ENCODE peak calls at places on chromosomes 16 and 17, in five cellular contexts. H, T, O, R and I are unnamed samples. For H3K4me1, the result is how much of the 10 kb centered on the place peaks cover.

GRCh38 chr16:87956771-87957279 is 5.6 kb downstream of the BANP start:
- DNase-seq in O (no peak), H (no peak), T (no peak), R (no peak), I (no peak)

GRCh38 chr16:80273635-80274538 is 266.9 kb upstream of the DYNLRB2 start:
- DNase-seq in O (no peak), R (no peak), H (no peak), T (no peak), I (no peak)

GRCh38 chr16:64370112-64370511 is 751.8 kb downstream of the CDH11 start:
- DNase-seq in R (no peak), T (no peak), H (no peak), O (no peak), I (no peak)

GRCh38 chr17:34579979-34580684 is 750 bp downstream of the TMEM132E start:
- DNase-seq in R (peak), O (no peak), T (no peak), H (no peak), I (no peak)

GRCh38 chr16:27777527-27777926 is 227.6 kb downstream of the KATNIP start:
- DNase-seq in H (no peak), T (no peak), O (no peak), R (no peak), I (no peak)

GRCh38 chr17:29045734-29046133 is 2.8 kb downstream of the PIPOX start:
- DNase-seq in O (no peak), H (no peak), T (no peak), R (no peak), I (no peak)

GRCh38 chr17:62058611-62059010 is 6.5 kb downstream of the MED13 start:
- DNase-seq in O (no peak), T (no peak), R (no peak), H (no peak), I (no peak)

GRCh38 chr17:6539871-6540270 is 16.5 kb downstream of the PITPNM3 start:
- DNase-seq in H (no peak), T (no peak), O (no peak), R (no peak), I (no peak)

GRCh38 chr17:17784599-17785264 is 52.1 kb downstream of the SREBF1 start:
- DNase-seq in O (no peak), H (peak), T (no peak), R (no peak), I (no peak)

GRCh38 chr16:9976641-9977040 is 205.6 kb downstream of the GRIN2A start:
- DNase-seq in T (no peak), H (no peak), O (no peak), R (no peak), I (no peak)

GRCh38 chr16:71311553-71312158 is 22.5 kb upstream of the CMTR2 start:
- DNase-seq in O (no peak), R (no peak), T (peak), H (no peak), I (no peak)

GRCh38 chr17:80872999-80873951 is 118.4 kb upstream of the CHMP6 start:
- DNase-seq in O (no peak), H (no peak), T (peak), R (no peak), I (peak)

GRCh38 chr17:43772877-43773648 is 5.7 kb downstream of the DUSP3 start:
- DNase-seq in H (no peak), R (peak), T (no peak), O (no peak), I (no peak)

GRCh38 chr16:11779074-11779473 is 18.0 kb downstream of the ZC3H7A start:
- DNase-seq in O (no peak), R (no peak), T (no peak), H (no peak), I (no peak)

GRCh38 chr16:80681436-80681835 is 123.0 kb downstream of the CDYL2 start:
- DNase-seq in T (no peak), H (no peak), R (no peak), O (no peak), I (no peak)

GRCh38 chr16:57019746-57020145 is 30.4 kb downstream of the NLRC5 start:
- DNase-seq in T (no peak), R (no peak), O (no peak), H (no peak), I (no peak)

GRCh38 chr16:82808036-82808435 is 181.3 kb downstream of the CDH13 start:
- DNase-seq in H (no peak), O (no peak), R (no peak), T (no peak), I (no peak)

GRCh38 chr17:20234266-20234665 is 225.1 kb downstream of the SPECC1 start:
- DNase-seq in O (no peak), T (no peak), H (no peak), R (no peak), I (no peak)

GRCh38 chr16:66382966-66383299 is 16.4 kb downstream of the CDH5 start:
- DNase-seq in O (no peak), H (no peak), R (no peak), T (no peak), I (no peak)

GRCh38 chr17:2192367-2193028 is 111.1 kb downstream of the SMG6 start:
- DNase-seq in H (no peak), O (no peak), R (no peak), T (no peak), I (peak)

GRCh38 chr16:89599451-89599858 is 14.0 kb upstream of the DPEP1 start:
- DNase-seq in H (no peak), O (no peak), T (no peak), R (no peak), I (peak)

GRCh38 chr17:81241648-81242420 is 2.7 kb downstream of the NDUFAF8 start:
- DNase-seq in T (peak), R (no peak), H (no peak), O (no peak), I (peak)

DNA sequence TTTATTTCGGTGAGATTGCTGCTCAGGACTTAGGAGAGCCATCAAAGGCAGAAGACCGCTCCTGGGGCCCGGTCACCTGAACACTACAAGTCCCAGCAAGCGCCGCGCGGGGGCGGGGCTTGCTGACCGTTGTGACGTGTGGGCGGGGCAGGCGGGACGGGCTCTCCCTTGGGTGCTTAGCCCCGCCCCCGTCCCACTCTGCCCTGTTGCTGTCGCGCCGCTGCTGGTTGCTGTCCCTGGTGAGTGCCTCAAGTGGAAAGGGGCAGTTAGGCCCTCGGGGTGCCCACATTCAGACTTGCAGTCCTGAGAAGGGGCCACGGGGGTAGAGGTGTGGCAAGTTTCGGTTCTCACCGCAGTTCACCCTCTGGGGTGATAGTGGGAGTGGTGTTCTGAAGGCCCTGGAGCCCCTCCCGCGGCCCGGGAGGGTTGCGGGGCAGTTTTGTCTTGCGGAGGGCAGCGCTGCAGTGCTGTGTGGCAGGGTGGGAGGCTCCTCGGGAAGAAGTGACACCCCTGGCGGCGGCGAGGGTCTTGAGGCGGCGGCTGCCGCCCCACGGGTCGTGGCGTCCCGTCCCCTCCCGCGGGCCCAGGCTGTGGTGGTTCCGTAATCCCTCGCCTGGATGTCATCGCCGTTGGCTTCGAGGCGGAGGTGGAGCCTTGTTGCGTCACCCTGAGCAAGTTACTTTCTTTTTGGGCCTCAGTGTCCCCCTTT is at the start of gene CALCOCO2:
- DNase-seq in R (peak), H (peak), O (peak), T (peak), I (peak)
- TF ChIP-seq POLR2A in R (peak), H (peak), O (peak), T (peak), I (peak)

GRCh38 chr16:18789515-18789849 is 652 bp downstream of the RPS15A start:
- DNase-seq in T (no peak), O (no peak), H (no peak), R (no peak), I (no peak)
- H3K4me1 ChIP-seq in T (under half), O (under half), H (under half), R (under half), I (under half)

GRCh38 chr17:1100382-1100781 is 79.4 kb downstream of the ABR start:
- DNase-seq in R (no peak), O (no peak), H (no peak), T (no peak), I (no peak)
- TF ChIP-seq POLR2A in R (no peak), O (no peak), H (no peak), T (no peak), I (no peak)

GRCh38 chr16:8866884-8867482 is 1.8 kb downstream of the CARHSP1 start:
- DNase-seq in R (no peak), T (no peak), O (no peak), H (no peak), I (peak)
- H3K4me1 ChIP-seq in R (under half), T (half or more), O (under half), H (under half), I (half or more)